ENCODE peak calls at places on chromosomes 1 and 21, in eight cellular contexts. K is fibroblast of villous mesenchyme, U is astrocyte of the spinal cord, J is right atrium auricular region, E is cardiac fibroblast, N is sigmoid colon, F is tibial artery, G is A673. V is an unnamed sample.

GRCh38 chr1:5423109-5423508 is 569.1 kb downstream of the NPHP4 start:
- DNase-seq in J (no peak), K (no peak), E (no peak), U (no peak), N (no peak), F (no peak), G (peak), V (no peak)

GRCh38 chr1:226135059-226135651 is 51.4 kb downstream of the ACBD3 start:
- DNase-seq in G (no peak), K (no peak), N (peak), U (no peak), F (no peak), E (peak), J (no peak), V (peak)

GRCh38 chr1:58909914-58910681 is 126.3 kb upstream of the JUN start:
- DNase-seq in J (peak), G (no peak), F (no peak), N (no peak), K (no peak), U (no peak), E (no peak), V (no peak)

GRCh38 chr1:30704765-30705509 is 18.4 kb downstream of the MATN1 start:
- DNase-seq in K (no peak), N (peak), E (no peak), J (no peak), F (peak), U (no peak), G (no peak), V (peak)

GRCh38 chr21:46012154-46012553 is 30.6 kb downstream of the COL6A1 start:
- DNase-seq in N (no peak), G (no peak), K (no peak), F (no peak), J (no peak), U (no peak), E (no peak), V (no peak)

GRCh38 chr1:97084566-97084965 is 363.0 kb downstream of the PTBP2 start:
- DNase-seq in N (no peak), J (no peak), E (peak), G (no peak), U (no peak), K (no peak), F (no peak), V (no peak)

GRCh38 chr1:180043785-180044184 is 89.2 kb downstream of the CEP350 start:
- DNase-seq in J (no peak), K (no peak), N (no peak), F (no peak), U (no peak), E (no peak), G (no peak), V (no peak)

GRCh38 chr1:39754906-39755504 is 16.1 kb downstream of the OXCT2 start:
- DNase-seq in G (no peak), F (no peak), K (no peak), J (no peak), U (peak), E (no peak), N (no peak), V (no peak)

GRCh38 chr1:15296602-15297321 is 49.7 kb downstream of the FHAD1 start:
- DNase-seq in U (no peak), K (no peak), N (no peak), G (no peak), E (peak), F (no peak), J (no peak), V (no peak)

GRCh38 chr21:42107881-42108553 is 36.9 kb downstream of the UMODL1 start:
- DNase-seq in E (peak), J (no peak), G (peak), N (no peak), F (peak), K (peak), U (peak), V (peak)

GRCh38 chr1:246932366-246932700 is 585 bp upstream of the AHCTF1 start:
- DNase-seq in E (no peak), G (no peak), N (no peak), U (no peak), K (no peak), J (no peak), F (no peak), V (no peak)

GRCh38 chr1:21680918-21681317 is 11.8 kb upstream of the RAP1GAP start:
- DNase-seq in E (peak), G (no peak), F (no peak), J (no peak), U (no peak), K (peak), N (no peak), V (peak)

GRCh38 chr1:58649555-58649954 is 50.3 kb downstream of the MYSM1 start:
- DNase-seq in N (no peak), U (no peak), E (peak), J (no peak), G (peak), K (no peak), F (no peak), V (no peak)

DNA sequence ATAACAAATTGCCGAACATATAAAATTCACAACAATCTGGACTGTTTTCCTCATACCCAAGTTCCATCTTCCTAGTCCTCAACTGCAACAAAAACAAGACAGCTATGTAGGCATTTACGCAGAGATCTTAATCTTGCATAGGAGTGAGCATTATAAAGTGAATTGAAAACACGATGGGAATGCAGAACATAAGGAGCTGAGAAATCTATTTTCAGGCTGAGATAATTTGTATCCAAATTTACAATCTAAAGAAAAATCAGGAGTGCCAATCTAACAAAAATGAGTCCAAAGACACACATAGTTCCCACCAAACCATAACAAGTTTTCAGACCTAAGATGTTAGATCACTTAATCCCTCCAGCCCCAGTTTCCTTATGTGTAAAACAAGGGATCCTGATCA is 1.9 kb downstream of the SLC16A1 start:
- DNase-seq in U (peak), J (no peak), K (peak), F (no peak), N (no peak), G (no peak), E (no peak), V (no peak)
- H3K4me3 ChIP-seq in U (peak), J (peak), K (peak), F (no peak), N (peak), G (peak), E (peak), V (peak)

GRCh38 chr21:34936299-34936698 is 112.8 kb downstream of the RUNX1 start:
- DNase-seq in N (no peak), J (no peak), E (no peak), F (no peak), G (no peak), U (no peak), K (no peak), V (no peak)

GRCh38 chr21:34935868-34936267 is 113.2 kb downstream of the RUNX1 start:
- DNase-seq in G (no peak), F (no peak), E (no peak), K (no peak), N (no peak), U (no peak), J (no peak), V (no peak)

GRCh38 chr21:34934350-34934749 is 114.8 kb downstream of the RUNX1 start:
- DNase-seq in K (no peak), U (no peak), N (no peak), E (no peak), F (no peak), J (no peak), G (no peak), V (no peak)

GRCh38 chr21:34936874-34937563 is 112.1 kb downstream of the RUNX1 start:
- DNase-seq in U (no peak), F (no peak), N (no peak), E (peak), G (no peak), K (no peak), J (no peak), V (peak)

DNA sequence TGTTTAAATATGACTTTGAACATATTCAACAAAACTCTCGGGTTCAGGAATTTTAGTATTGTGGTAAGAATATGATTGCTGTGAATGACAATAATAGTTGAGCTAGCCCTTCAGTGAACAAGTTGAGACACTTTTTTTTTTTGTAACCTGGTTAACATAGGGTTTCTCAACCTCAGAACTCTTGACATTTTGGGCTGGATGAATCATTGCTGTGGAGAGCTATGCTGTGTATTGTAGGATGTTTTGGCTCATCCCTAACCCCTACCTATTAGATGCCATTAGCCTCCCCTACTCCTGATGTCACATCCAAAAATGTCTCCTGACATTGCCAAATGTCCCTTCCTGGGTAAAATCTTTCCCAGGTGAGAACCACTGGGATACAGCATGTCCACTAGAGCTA is 113.7 kb downstream of the RUNX1 start:
- DNase-seq in U (no peak), F (no peak), J (no peak), E (peak), G (no peak), N (no peak), K (no peak), V (no peak)
- TF ChIP-seq CTCF in U (no peak), F (no peak), J (no peak), E (no peak), G (no peak), N (no peak), K (no peak), V (no peak)

GRCh38 chr1:84164156-84164555 is 20.1 kb downstream of the PRKACB start:
- DNase-seq in U (no peak), E (peak), F (no peak), N (no peak), J (no peak), G (no peak), K (no peak), V (peak)
- H3K4me3 ChIP-seq in U (peak), E (peak), F (no peak), N (peak), J (no peak), G (no peak), K (peak), V (no peak)

GRCh38 chr1:24385160-24385939 is 28.2 kb downstream of the STPG1 start:
- DNase-seq in J (peak), U (peak), G (peak), F (no peak), E (peak), N (no peak), K (peak), V (peak)
- TF ChIP-seq CTCF in J (peak), U (peak), G (peak), F (no peak), E (peak), N (no peak), K (peak), V (peak)

DNA sequence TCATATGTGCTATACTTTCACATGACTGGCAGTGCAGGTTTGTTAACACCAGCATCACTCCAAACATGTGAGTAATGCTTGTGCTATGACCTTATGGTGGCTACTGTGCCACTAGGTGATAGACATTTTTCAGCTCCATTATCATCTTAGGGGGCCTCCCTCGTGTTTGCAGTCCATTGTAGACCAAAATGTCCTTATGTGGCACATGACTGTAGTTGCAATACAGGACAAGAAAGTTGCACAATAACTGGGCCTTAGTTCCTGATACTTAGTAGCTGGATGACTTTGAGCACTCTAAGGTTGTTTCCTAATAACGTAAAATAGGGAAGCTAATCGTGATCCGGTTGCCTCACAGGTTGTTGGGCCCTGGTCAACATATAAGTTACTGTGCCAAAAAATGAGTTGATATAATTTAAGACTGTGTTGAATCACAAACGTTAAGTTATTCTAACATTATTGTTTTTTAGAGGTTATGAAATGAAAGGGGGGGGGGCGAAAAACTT is 511 bp upstream of the SNX27 start:
- DNase-seq in K (peak), U (no peak), E (peak), N (peak), J (peak), F (peak), G (peak), V (peak)
- H3K4me3 ChIP-seq in K (peak), U (no peak), E (no peak), N (peak), J (peak), F (peak), G (peak), V (no peak)

GRCh38 chr1:119966681-119967080 is 70.4 kb upstream of the ADAM30 start:
- DNase-seq in U (no peak), G (no peak), N (no peak), E (no peak), F (no peak), J (no peak), K (no peak), V (no peak)
- TF ChIP-seq CTCF in U (no peak), G (no peak), N (no peak), E (no peak), F (no peak), J (no peak), K (no peak), V (no peak)

GRCh38 chr1:27522148-27522859 is 32.3 kb upstream of the WASF2 start:
- DNase-seq in J (no peak), G (no peak), E (no peak), K (no peak), U (peak), N (no peak), F (peak), V (no peak)
- H3K4me3 ChIP-seq in J (peak), G (no peak), E (no peak), K (no peak), U (peak), N (peak), F (peak), V (peak)

GRCh38 chr21:30962013-30962412 is 76.3 kb downstream of the KRTAP19-8 start:
- DNase-seq in K (no peak), U (no peak), J (no peak), G (no peak), E (no peak), F (no peak), N (no peak), V (no peak)
- TF ChIP-seq CTCF in K (no peak), U (no peak), J (peak), G (peak), E (no peak), F (no peak), N (no peak), V (no peak)

GRCh38 chr1:208988811-208989222 is 594.7 kb upstream of the CAMK1G start:
- DNase-seq in J (no peak), N (no peak), K (peak), G (peak), F (no peak), U (peak), E (peak), V (peak)
- H3K4me3 ChIP-seq in J (peak), N (peak), K (peak), G (peak), F (peak), U (peak), E (peak), V (peak)